ENCODE peak calls at places on chromosomes 4 and X, in five cellular contexts. X is tibial artery, N is AG08395, T is B cell, B is D341Med. Z is an unnamed sample.

GRCh38 chr4:38529189-38530115 is 134.5 kb upstream of the KLF3 start:
- DNase-seq in X (no peak), N (no peak), T (peak; percentile 57), B (no peak), Z (no peak)

GRCh38 chr4:184688447-184688846 is 38.9 kb downstream of the PRIMPOL start:
- DNase-seq in X (no peak), N (peak; percentile 71), T (no peak), B (no peak), Z (no peak)

GRCh38 chr4:14632041-14632440 is 370.2 kb upstream of the CPEB2 start:
- DNase-seq in X (no peak), N (no peak), T (no peak), B (no peak), Z (no peak)

GRCh38 chr4:104451573-104451972 is 43.1 kb downstream of the CXXC4 start:
- DNase-seq in X (no peak), N (no peak), T (no peak), B (peak; percentile 23), Z (no peak)

GRCh38 chrX:21932277-21932996 is 8.1 kb upstream of the SMS start:
- DNase-seq in X (peak; percentile 72), N (peak; percentile 82), T (no peak), B (no peak), Z (no peak)

GRCh38 chr4:118964891-118965411 is 76.3 kb downstream of the SYNPO2 start:
- DNase-seq in X (no peak), N (peak; percentile 36), T (no peak), B (no peak), Z (no peak)

GRCh38 chr4:89800012-89800516 is 36.9 kb downstream of the SNCA start:
- DNase-seq in X (no peak), N (no peak), T (no peak), B (no peak), Z (no peak)

GRCh38 chr4:112348488-112349158 is 51.5 kb downstream of the ALPK1 start:
- DNase-seq in X (peak; percentile 59), N (peak; percentile 89), T (no peak), B (peak; percentile 54), Z (no peak)

GRCh38 chr4:152780267-152780811 is 585 bp downstream of the ARFIP1 start:
- DNase-seq in X (no peak), N (peak; percentile 38), T (no peak), B (peak; percentile 28), Z (no peak)

GRCh38 chrX:118221733-118222132 is 105.1 kb upstream of the KLHL13 start:
- DNase-seq in X (no peak), N (no peak), T (no peak), B (no peak), Z (no peak)

GRCh38 chr4:180513076-180513475 is 1730.1 kb upstream of the TENM3 start:
- DNase-seq in X (no peak), N (no peak), T (no peak), B (no peak), Z (no peak)

GRCh38 chrX:9135901-9136510 is 102.1 kb upstream of the FAM9B start:
- DNase-seq in X (no peak), N (no peak), T (no peak), B (peak; percentile 51), Z (no peak)

GRCh38 chr4:153502584-153502983 is 36.4 kb downstream of the TMEM131L start:
- DNase-seq in X (no peak), N (no peak), T (no peak), B (no peak), Z (no peak)

GRCh38 chrX:50471390-50471789 is 765 bp upstream of the DGKK start:
- DNase-seq in X (no peak), N (no peak), T (no peak), B (no peak), Z (no peak)

GRCh38 chrX:15336023-15336413 is 695 bp upstream of the PIGA start:
- DNase-seq in X (no peak), N (peak; percentile 15), T (peak; percentile 76), B (peak; percentile 13), Z (no peak)

GRCh38 chrX:10235851-10236250 is 79.1 kb downstream of the CLCN4 start:
- DNase-seq in X (peak; percentile 21), N (peak; percentile 52), T (no peak), B (no peak), Z (no peak)

GRCh38 chrX:40230646-40231045 is 132.9 kb upstream of the BCOR start:
- DNase-seq in X (no peak), N (no peak), T (no peak), B (no peak), Z (no peak)

GRCh38 chrX:25659317-25659716 is 478.8 kb upstream of the MAGEB18 start:
- DNase-seq in X (no peak), N (no peak), T (no peak), B (no peak), Z (no peak)

GRCh38 chrX:153299855-153300254 is 21.7 kb downstream of the PNMA6F start:
- DNase-seq in X (no peak), N (no peak), T (no peak), B (no peak), Z (no peak)

GRCh38 chr4:182643801-182644311 is 273.3 kb downstream of the DCTD start:
- DNase-seq in X (peak; percentile 47), N (peak; percentile 59), T (no peak), B (no peak), Z (no peak)

GRCh38 chr4:27187786-27188185 is 327.1 kb downstream of the STIM2 start:
- DNase-seq in X (no peak), N (no peak), T (no peak), B (no peak), Z (no peak)

GRCh38 chr4:41509411-41510008 is 28.4 kb upstream of the LIMCH1 start:
- DNase-seq in X (peak; percentile 27), N (no peak), T (no peak), B (peak; percentile 39), Z (no peak)

GRCh38 chr4:178148106-178148505 is 705.9 kb upstream of the AGA start:
- DNase-seq in X (no peak), N (no peak), T (no peak), B (no peak), Z (no peak)

GRCh38 chrX:121238093-121238492 is 190.7 kb downstream of the GLUD2 start:
- DNase-seq in X (no peak), N (no peak), T (no peak), B (no peak), Z (no peak)

GRCh38 chr4:22496165-22496813 is 19.6 kb downstream of the ADGRA3 start:
- DNase-seq in X (no peak), N (no peak), T (no peak), B (no peak), Z (no peak)

GRCh38 chr4:126890994-126891393 is 741.8 kb upstream of the INTU start:
- DNase-seq in X (no peak), N (no peak), T (no peak), B (no peak), Z (no peak)

GRCh38 chr4:30828290-30828926 is 108.2 kb downstream of the PCDH7 start:
- DNase-seq in X (no peak), N (peak; percentile 3), T (no peak), B (no peak), Z (no peak)

GRCh38 chr4:187612211-187612780 is 383.3 kb upstream of the ZFP42 start:
- DNase-seq in X (no peak), N (no peak), T (no peak), B (no peak), Z (no peak)